ENCODE peak calls at places on chromosome 7, in four cellular contexts. One of them, this sample, is unnamed.

GRCh38 chr7:65731562-65732035 is 141.3 kb upstream of the VKORC1L1 start:
- DNase-seq in SK-N-SH: no peak
- DNase-seq in H7: peak
- DNase-seq in cardiac muscle cell: peak
- DNase-seq in this sample: peak

GRCh38 chr7:127809285-127809702 is 157.3 kb downstream of the SND1 start:
- DNase-seq in H7: no peak
- DNase-seq in SK-N-SH: peak
- DNase-seq in cardiac muscle cell: peak
- DNase-seq in this sample: peak

GRCh38 chr7:73521636-73522080 is 435 bp downstream of the BAZ1B start:
- DNase-seq in H7: peak
- DNase-seq in cardiac muscle cell: peak
- DNase-seq in SK-N-SH: peak
- DNase-seq in this sample: no peak

GRCh38 chr7:50748472-50748871 is 34.2 kb downstream of the GRB10 start:
- DNase-seq in cardiac muscle cell: no peak
- DNase-seq in SK-N-SH: no peak
- DNase-seq in H7: no peak
- DNase-seq in this sample: no peak

GRCh38 chr7:48875300-48875916 is 48.9 kb upstream of the CDC14C start:
- DNase-seq in SK-N-SH: peak
- DNase-seq in cardiac muscle cell: peak
- DNase-seq in H7: peak
- DNase-seq in this sample: peak

GRCh38 chr7:23472974-23473847 is 2.9 kb upstream of the IGF2BP3 start:
- DNase-seq in H7: peak
- DNase-seq in cardiac muscle cell: no peak
- DNase-seq in SK-N-SH: peak
- DNase-seq in this sample: peak

GRCh38 chr7:47543659-47544058 is 38.3 kb downstream of the TNS3 start:
- DNase-seq in cardiac muscle cell: no peak
- DNase-seq in SK-N-SH: no peak
- DNase-seq in H7: no peak
- DNase-seq in this sample: no peak

GRCh38 chr7:92751902-92752901 is 84.2 kb downstream of the CDK6 start:
- DNase-seq in H7: no peak
- DNase-seq in cardiac muscle cell: no peak
- DNase-seq in SK-N-SH: no peak
- DNase-seq in this sample: no peak

GRCh38 chr7:133230591-133231194 is 22.2 kb upstream of the EXOC4 start:
- DNase-seq in H7: peak
- DNase-seq in SK-N-SH: peak
- DNase-seq in cardiac muscle cell: peak
- DNase-seq in this sample: peak

GRCh38 chr7:25240340-25240739 is 12.1 kb upstream of the NPVF start:
- DNase-seq in SK-N-SH: no peak
- DNase-seq in cardiac muscle cell: no peak
- DNase-seq in H7: no peak
- DNase-seq in this sample: no peak

GRCh38 chr7:146709628-146710027 is 593.0 kb downstream of the CNTNAP2 start:
- DNase-seq in H7: no peak
- DNase-seq in cardiac muscle cell: no peak
- DNase-seq in SK-N-SH: no peak
- DNase-seq in this sample: no peak

GRCh38 chr7:116727432-116728009 is 55.5 kb downstream of the MET start:
- DNase-seq in cardiac muscle cell: no peak
- DNase-seq in H7: no peak
- DNase-seq in SK-N-SH: no peak
- DNase-seq in this sample: no peak

GRCh38 chr7:114530074-114530611 is 115.5 kb downstream of the FOXP2 start:
- DNase-seq in SK-N-SH: no peak
- DNase-seq in H7: no peak
- DNase-seq in cardiac muscle cell: no peak
- DNase-seq in this sample: no peak

GRCh38 chr7:147492621-147493020 is 1097.9 kb upstream of the C7orf33 start:
- DNase-seq in cardiac muscle cell: no peak
- DNase-seq in SK-N-SH: no peak
- DNase-seq in H7: no peak
- DNase-seq in this sample: no peak

GRCh38 chr7:1948887-1949680 is 279.0 kb downstream of the ELFN1 start:
- DNase-seq in H7: no peak
- DNase-seq in SK-N-SH: no peak
- DNase-seq in cardiac muscle cell: no peak
- DNase-seq in this sample: no peak

GRCh38 chr7:150854066-150855000 is 2.0 kb downstream of the AOC1 start:
- DNase-seq in H7: peak
- DNase-seq in cardiac muscle cell: no peak
- DNase-seq in SK-N-SH: no peak
- DNase-seq in this sample: no peak

GRCh38 chr7:29140873-29141468 is 5.4 kb downstream of the CPVL start:
- DNase-seq in SK-N-SH: no peak
- DNase-seq in cardiac muscle cell: no peak
- DNase-seq in H7: no peak
- DNase-seq in this sample: no peak

GRCh38 chr7:36871863-36872262 is 147.6 kb upstream of the AOAH start:
- DNase-seq in H7: no peak
- DNase-seq in SK-N-SH: peak
- DNase-seq in cardiac muscle cell: peak
- DNase-seq in this sample: no peak

GRCh38 chr7:42143605-42144252 is 93.3 kb downstream of the GLI3 start:
- DNase-seq in H7: no peak
- DNase-seq in SK-N-SH: no peak
- DNase-seq in cardiac muscle cell: no peak
- DNase-seq in this sample: no peak

GRCh38 chr7:143884978-143885559 is 16.9 kb downstream of the TCAF1 start:
- DNase-seq in H7: peak
- DNase-seq in cardiac muscle cell: peak
- DNase-seq in SK-N-SH: peak
- DNase-seq in this sample: peak

GRCh38 chr7:121302214-121302745 is 26.5 kb upstream of the WNT16 start:
- DNase-seq in H7: no peak
- DNase-seq in cardiac muscle cell: no peak
- DNase-seq in SK-N-SH: no peak
- DNase-seq in this sample: no peak

GRCh38 chr7:129401228-129401967 is 32.8 kb upstream of the STRIP2 start:
- DNase-seq in cardiac muscle cell: no peak
- DNase-seq in SK-N-SH: no peak
- DNase-seq in H7: no peak
- DNase-seq in this sample: no peak

GRCh38 chr7:27241189-27242045 is 1.2 kb upstream of the EVX1 start:
- DNase-seq in H7: peak
- DNase-seq in SK-N-SH: no peak
- DNase-seq in cardiac muscle cell: no peak
- DNase-seq in this sample: no peak

GRCh38 chr7:27244488-27245123 is 2.0 kb downstream of the EVX1 start:
- DNase-seq in cardiac muscle cell: no peak
- DNase-seq in H7: peak
- DNase-seq in SK-N-SH: no peak
- DNase-seq in this sample: no peak

GRCh38 chr7:27242046-27242579 is 489 bp upstream of the EVX1 start:
- DNase-seq in cardiac muscle cell: no peak
- DNase-seq in SK-N-SH: no peak
- DNase-seq in H7: no peak
- DNase-seq in this sample: no peak

GRCh38 chr7:27243340-27244163 is 950 bp downstream of the EVX1 start:
- DNase-seq in cardiac muscle cell: no peak
- DNase-seq in SK-N-SH: no peak
- DNase-seq in H7: peak
- DNase-seq in this sample: no peak

DNA sequence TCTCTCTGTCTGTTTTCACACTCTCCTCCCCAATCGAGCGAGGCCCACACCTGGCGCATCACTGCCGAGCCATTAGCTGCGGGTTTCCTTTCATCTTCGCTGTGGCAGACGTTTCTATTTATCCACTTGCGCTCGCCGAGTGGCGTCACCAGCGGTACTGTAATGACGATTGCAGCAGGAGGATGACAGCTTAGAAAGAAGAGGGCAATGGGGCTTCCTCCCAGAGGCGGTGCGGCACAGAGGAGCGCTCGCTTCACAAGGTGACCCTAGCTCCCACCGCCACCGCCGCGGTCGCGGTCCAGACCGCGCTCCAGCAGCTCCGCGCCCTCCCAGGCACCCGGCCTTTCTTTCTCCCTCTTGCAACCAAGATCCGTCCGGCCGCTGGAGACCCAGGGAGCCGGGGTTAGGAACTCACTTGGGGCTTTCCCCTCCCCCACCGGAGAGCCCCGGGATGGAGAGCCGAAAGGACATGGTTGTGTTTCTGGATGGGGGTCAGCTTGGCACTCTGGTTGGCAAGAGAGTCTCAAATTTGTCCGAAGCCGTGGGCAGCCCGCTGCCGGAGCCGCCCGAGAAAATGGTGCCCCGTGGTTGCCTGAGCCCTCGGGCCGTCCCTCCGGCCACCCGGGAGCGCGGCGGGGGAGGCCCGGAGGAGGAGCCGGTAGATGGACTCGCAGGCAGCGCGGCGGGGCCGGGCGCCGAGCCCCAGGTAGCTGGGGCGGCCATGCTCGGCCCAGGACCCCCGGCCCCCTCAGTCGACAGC is at the start of gene EVX1:
- DNase-seq in SK-N-SH: no peak
- DNase-seq in cardiac muscle cell: no peak
- DNase-seq in H7: peak
- DNase-seq in this sample: no peak
- H3K4me3 ChIP-seq in SK-N-SH: no peak
- H3K4me3 ChIP-seq in cardiac muscle cell: peak
- H3K4me3 ChIP-seq in H7: no peak
- H3K4me3 ChIP-seq in this sample: no peak

DNA sequence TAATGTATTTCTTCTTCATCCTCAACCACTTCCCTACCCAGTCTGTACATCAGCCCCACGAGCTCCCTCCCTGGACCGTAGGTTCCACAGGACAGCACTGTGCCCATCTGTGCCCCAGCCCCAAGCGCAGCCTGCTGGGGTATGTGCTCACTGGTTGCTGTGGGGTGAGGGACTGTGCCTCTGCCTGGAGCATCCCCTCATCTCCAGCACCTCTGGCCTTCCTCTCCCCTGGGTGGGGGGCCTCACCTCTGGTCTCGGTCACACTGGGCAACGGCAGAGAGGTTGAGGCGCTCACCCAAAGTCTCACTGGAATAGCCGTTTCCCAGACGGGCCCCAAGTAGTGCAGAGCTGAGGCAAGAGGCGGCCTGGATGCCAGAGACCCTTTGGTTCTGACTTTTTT is 1.5 kb upstream of the PRKAR1B start:
- DNase-seq in H7: no peak
- DNase-seq in SK-N-SH: no peak
- DNase-seq in cardiac muscle cell: no peak
- DNase-seq in this sample: no peak
- H3K4me3 ChIP-seq in H7: no peak
- H3K4me3 ChIP-seq in SK-N-SH: peak
- H3K4me3 ChIP-seq in cardiac muscle cell: no peak
- H3K4me3 ChIP-seq in this sample: no peak

GRCh38 chr7:6269527-6269926 is 2.9 kb downstream of the CYTH3 start:
- DNase-seq in cardiac muscle cell: no peak
- DNase-seq in SK-N-SH: no peak
- DNase-seq in H7: no peak
- DNase-seq in this sample: no peak
- H3K4me3 ChIP-seq in cardiac muscle cell: no peak
- H3K4me3 ChIP-seq in SK-N-SH: no peak
- H3K4me3 ChIP-seq in H7: no peak
- H3K4me3 ChIP-seq in this sample: no peak

GRCh38 chr7:159061209-159061608 is 83.5 kb downstream of the VIPR2 start:
- DNase-seq in cardiac muscle cell: no peak
- DNase-seq in SK-N-SH: no peak
- DNase-seq in H7: no peak
- DNase-seq in this sample: no peak

GRCh38 chr7:159057647-159058046 is 87.0 kb downstream of the VIPR2 start:
- DNase-seq in SK-N-SH: no peak
- DNase-seq in H7: peak
- DNase-seq in cardiac muscle cell: no peak
- DNase-seq in this sample: no peak

GRCh38 chr7:159059629-159060028 is 85.0 kb downstream of the VIPR2 start:
- DNase-seq in H7: peak
- DNase-seq in cardiac muscle cell: no peak
- DNase-seq in SK-N-SH: no peak
- DNase-seq in this sample: no peak

GRCh38 chr7:159060440-159060839 is 84.2 kb downstream of the VIPR2 start:
- DNase-seq in cardiac muscle cell: no peak
- DNase-seq in H7: peak
- DNase-seq in SK-N-SH: no peak
- DNase-seq in this sample: no peak

DNA sequence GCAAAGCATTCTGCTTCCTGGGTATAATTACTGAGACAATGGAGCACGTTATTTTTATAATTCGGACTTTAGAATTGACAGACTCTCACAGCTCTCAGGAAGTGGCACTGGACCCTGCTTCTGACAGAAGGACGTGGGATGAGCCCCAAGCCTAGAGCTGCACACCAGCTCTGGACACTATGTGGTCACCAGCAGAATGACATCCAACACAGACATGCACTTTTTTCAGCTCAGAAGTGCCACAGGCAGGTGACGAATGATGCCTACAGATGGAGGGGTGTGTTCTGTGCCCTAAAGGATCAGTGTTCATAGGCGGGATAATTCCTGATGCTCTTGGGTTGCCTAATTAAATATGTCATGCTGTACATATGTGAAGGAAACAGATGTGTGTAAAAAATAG is 87.9 kb downstream of the VIPR2 start:
- DNase-seq in H7: no peak
- DNase-seq in cardiac muscle cell: no peak
- DNase-seq in SK-N-SH: no peak
- DNase-seq in this sample: peak
- H3K4me3 ChIP-seq in H7: no peak
- H3K4me3 ChIP-seq in cardiac muscle cell: no peak
- H3K4me3 ChIP-seq in SK-N-SH: no peak
- H3K4me3 ChIP-seq in this sample: no peak

DNA sequence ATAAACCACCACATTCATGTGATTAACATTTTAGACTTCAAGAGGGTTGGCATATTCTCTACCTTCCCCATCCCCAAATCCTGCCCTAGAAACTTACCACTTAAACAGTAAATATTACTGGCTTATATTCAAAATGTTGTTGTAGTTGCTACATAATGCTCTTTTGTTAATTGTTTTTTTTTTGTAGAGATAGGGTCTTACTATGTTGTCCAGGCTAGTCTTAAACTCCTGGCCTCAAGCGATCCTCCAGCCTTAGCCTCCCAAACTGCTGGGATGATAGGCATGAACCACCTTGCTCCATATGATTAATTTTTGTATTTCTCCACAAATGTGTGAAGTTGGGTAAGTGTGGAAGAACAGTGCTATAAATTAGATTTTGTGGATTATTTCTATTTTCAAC is 6.5 kb downstream of the PDK4 start:
- DNase-seq in SK-N-SH: no peak
- DNase-seq in H7: no peak
- DNase-seq in cardiac muscle cell: no peak
- DNase-seq in this sample: no peak
- H3K4me3 ChIP-seq in SK-N-SH: no peak
- H3K4me3 ChIP-seq in H7: no peak
- H3K4me3 ChIP-seq in cardiac muscle cell: no peak
- H3K4me3 ChIP-seq in this sample: no peak